ENCODE peak calls at places on chromosomes 5 and 9, in ten cellular contexts. N is amniotic epithelial cell; M is fibroblast of the aortic adventitia; C is stimulated activated CD8-positive, alpha-beta memory T cell treated with anti-CD3 and anti-CD28 coated beads, Interleukin-7, amount 100 ng/mL, for 24 hours; E is NCI-H2081; U is sigmoid colon; F is AG09319; D is omental fat pad; W is SW480; X is CD4-positive, alpha-beta memory T cell. J is an unnamed sample.

GRCh38 chr5:39013938-39014337 is 60.3 kb downstream of the RICTOR start:
- DNase-seq in N (peak), M (no peak), C (no peak), E (no peak), U (no peak), F (no peak), D (no peak), W (no peak), X (no peak), J (no peak)

GRCh38 chr5:42970636-42971559 is 69.2 kb downstream of the ANXA2R start:
- DNase-seq in N (peak), M (no peak), C (no peak), E (no peak), U (no peak), F (no peak), D (no peak), W (no peak), X (no peak), J (no peak)

GRCh38 chr9:119868694-119869093 is 499.5 kb upstream of the BRINP1 start:
- DNase-seq in N (no peak), M (no peak), C (no peak), E (peak), U (peak), F (no peak), D (no peak), W (no peak), X (no peak), J (no peak)

GRCh38 chr9:89885156-89885555 is 280.3 kb downstream of the GADD45G start:
- DNase-seq in N (no peak), M (no peak), C (no peak), E (no peak), U (peak), F (no peak), D (no peak), W (no peak), X (no peak), J (no peak)

GRCh38 chr9:135344915-135345500 is 134.6 kb upstream of the PPP1R26 start:
- DNase-seq in N (no peak), M (no peak), C (no peak), E (no peak), U (no peak), F (no peak), D (no peak), W (no peak), X (no peak), J (no peak)

GRCh38 chr5:112205840-112206239 is 213.2 kb downstream of the EPB41L4A start:
- DNase-seq in N (no peak), M (no peak), C (no peak), E (no peak), U (no peak), F (no peak), D (no peak), W (no peak), X (no peak), J (no peak)

GRCh38 chr9:89536618-89537017 is 38.7 kb upstream of the SEMA4D start:
- DNase-seq in N (no peak), M (no peak), C (no peak), E (no peak), U (no peak), F (no peak), D (no peak), W (no peak), X (no peak), J (no peak)

GRCh38 chr5:76264681-76265080 is 138.4 kb upstream of the IQGAP2 start:
- DNase-seq in N (no peak), M (no peak), C (no peak), E (no peak), U (no peak), F (no peak), D (no peak), W (no peak), X (no peak), J (no peak)

GRCh38 chr5:67636091-67636490 is 439.5 kb upstream of the CD180 start:
- DNase-seq in N (no peak), M (peak), C (no peak), E (no peak), U (peak), F (no peak), D (no peak), W (no peak), X (no peak), J (no peak)

GRCh38 chr5:142353093-142353472 is 28.3 kb upstream of the SPRY4 start:
- DNase-seq in N (no peak), M (no peak), C (no peak), E (no peak), U (peak), F (no peak), D (no peak), W (peak), X (no peak), J (no peak)

GRCh38 chr5:124604419-124604818 is 142.0 kb downstream of the ZNF608 start:
- DNase-seq in N (no peak), M (no peak), C (no peak), E (no peak), U (no peak), F (no peak), D (no peak), W (no peak), X (no peak), J (no peak)

J was measured in smooth muscle cell of the brain vasculature.